ENCODE peak calls at places on chromosomes 11 and 22, in six cellular contexts. Z is posterior vena cava, O is fibroblast of pulmonary artery, V is GM04503, N is NCI-H748 treated with DMSO at 0.1 percent for 48 hours, C is GF-D8. I is an unnamed sample.

GRCh38 chr11:14544611-14545010 is 24.4 kb upstream of the PSMA1 start:
- DNase-seq in Z (no peak), O (peak; percentile 82), V (peak; percentile 8), N (no peak), C (peak; percentile 85), I (no peak)

GRCh38 chr11:104275992-104276391 is 112.0 kb upstream of the PDGFD start:
- DNase-seq in Z (no peak), O (peak; percentile 52), V (no peak), N (no peak), C (no peak), I (no peak)

GRCh38 chr11:117950999-117951961 is 22.1 kb upstream of the TMPRSS13 start:
- DNase-seq in Z (no peak), O (no peak), V (no peak), N (no peak), C (peak; percentile 71), I (no peak)

GRCh38 chr22:49734390-49734789 is 93.3 kb downstream of the BRD1 start:
- DNase-seq in Z (no peak), O (no peak), V (no peak), N (no peak), C (no peak), I (no peak)

GRCh38 chr11:68164437-68164836 is 43.2 kb upstream of the CHKA start:
- DNase-seq in Z (no peak), O (peak; percentile 21), V (no peak), N (no peak), C (no peak), I (no peak)

GRCh38 chr11:45168366-45169130 is 22.1 kb downstream of the PRDM11 start:
- DNase-seq in Z (peak; percentile 66), O (no peak), V (no peak), N (no peak), C (no peak), I (peak; percentile 37)

GRCh38 chr11:12087075-12087775 is 23.2 kb upstream of the MICAL2 start:
- DNase-seq in Z (no peak), O (peak; percentile 68), V (no peak), N (no peak), C (no peak), I (no peak)

GRCh38 chr11:45554230-45554967 is 111.0 kb downstream of the CHST1 start:
- DNase-seq in Z (no peak), O (no peak), V (no peak), N (no peak), C (no peak), I (no peak)

GRCh38 chr11:66238786-66239413 is 29.5 kb upstream of the RAB1B start:
- DNase-seq in Z (no peak), O (no peak), V (no peak), N (no peak), C (no peak), I (no peak)

GRCh38 chr11:72970557-72971118 is 156.4 kb downstream of the ATG16L2 start:
- DNase-seq in Z (no peak), O (no peak), V (no peak), N (no peak), C (no peak), I (no peak)

GRCh38 chr11:44258839-44259420 is 51.0 kb downstream of the ALX4 start:
- DNase-seq in Z (no peak), O (no peak), V (no peak), N (no peak), C (no peak), I (no peak)

GRCh38 chr11:33997473-33998347 is 53.8 kb upstream of the CAPRIN1 start:
- DNase-seq in Z (no peak), O (no peak), V (no peak), N (no peak), C (no peak), I (no peak)

GRCh38 chr11:126344291-126344970 is 11.1 kb upstream of the ST3GAL4 start:
- DNase-seq in Z (no peak), O (no peak), V (no peak), N (no peak), C (no peak), I (no peak)

GRCh38 chr11:68038226-68038717 is 553 bp upstream of the TCIRG1 start:
- DNase-seq in Z (no peak), O (no peak), V (no peak), N (no peak), C (no peak), I (no peak)

GRCh38 chr22:27152883-27153282 is 495.5 kb downstream of the MIAT start:
- DNase-seq in Z (no peak), O (no peak), V (no peak), N (no peak), C (no peak), I (no peak)

I was measured in sigmoid colon.